ENCODE peak calls at places on chromosomes 7 and 10, in five cellular contexts. Q is aorta, P is body of pancreas, G is endodermal cell, B is left ventricle myocardium inferior. A is an unnamed sample. For H3K36me3, the result is how much of the 10 kb centered on the place peaks cover.

GRCh38 chr7:140998715-140999114 is 16.0 kb downstream of the MRPS33 start:
- DNase-seq in Q (no peak), P (no peak), G (no peak), B (no peak), A (no peak)

GRCh38 chr10:95445837-95446347 is 115.3 kb downstream of the SORBS1 start:
- DNase-seq in Q (peak), P (peak), G (peak), B (peak), A (no peak)

GRCh38 chr10:43653746-43654145 is 5.1 kb upstream of the ZNF32 start:
- DNase-seq in Q (no peak), P (no peak), G (no peak), B (no peak), A (no peak)

GRCh38 chr7:123608991-123609882 is 7.6 kb downstream of the ASB15 start:
- DNase-seq in Q (no peak), P (no peak), G (no peak), B (no peak), A (no peak)

GRCh38 chr10:56316603-56317002 is 44.5 kb downstream of the ZWINT start:
- DNase-seq in Q (no peak), P (no peak), G (no peak), B (no peak), A (no peak)

GRCh38 chr10:49109669-49110335 is 5.5 kb downstream of the VSTM4 start:
- DNase-seq in Q (peak), P (no peak), G (peak), B (peak), A (no peak)

GRCh38 chr10:43374194-43374593 is 2.8 kb downstream of the FXYD4 start:
- DNase-seq in Q (peak), P (no peak), G (no peak), B (no peak), A (no peak)

GRCh38 chr7:29807179-29807841 is 1.0 kb downstream of the WIPF3 start:
- DNase-seq in Q (no peak), P (peak), G (peak), B (peak), A (no peak)

GRCh38 chr10:73095479-73096021 is 1.1 kb downstream of the P4HA1 start:
- DNase-seq in Q (peak), P (peak), G (peak), B (peak), A (no peak)

GRCh38 chr7:108488902-108489538 is 32.8 kb upstream of the NRCAM start:
- DNase-seq in Q (no peak), P (no peak), G (no peak), B (no peak), A (no peak)

GRCh38 chr10:13499150-13499549 is 29.7 kb downstream of the BEND7 start:
- DNase-seq in Q (no peak), P (no peak), G (no peak), B (no peak), A (no peak)

GRCh38 chr7:155796381-155797261 is 15.6 kb downstream of the SHH start:
- DNase-seq in Q (peak), P (peak), G (peak), B (peak), A (peak)

GRCh38 chr10:31017534-31018361 is 13.9 kb downstream of the ZNF438 start:
- DNase-seq in Q (no peak), P (no peak), G (no peak), B (no peak), A (no peak)

GRCh38 chr7:144565586-144565985 is 162.1 kb upstream of the NOBOX start:
- DNase-seq in Q (no peak), P (no peak), G (no peak), B (no peak), A (no peak)

GRCh38 chr10:46096909-46097575 is 51.0 kb upstream of the MSMB start:
- DNase-seq in Q (no peak), P (no peak), G (no peak), B (no peak), A (no peak)

DNA sequence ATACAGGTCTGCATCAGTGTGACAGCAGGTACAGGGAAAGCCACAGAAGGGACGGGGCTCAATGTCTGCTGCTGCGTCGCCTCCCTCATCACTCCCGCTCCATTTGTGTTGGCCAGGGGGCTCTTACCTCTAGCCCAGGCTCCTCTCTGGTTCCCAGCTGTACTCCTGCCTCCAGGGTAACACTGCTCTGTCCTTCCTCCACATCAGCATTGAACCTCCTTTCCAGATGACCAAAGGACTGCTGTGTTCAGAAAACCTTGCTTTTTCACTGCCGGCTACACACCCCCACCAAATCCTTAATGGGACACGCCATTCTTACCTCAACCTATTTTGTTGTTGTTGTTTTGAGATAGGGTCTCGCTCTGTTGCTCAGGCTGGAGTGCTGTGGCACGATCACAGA is 2.1 kb upstream of the TMEM236 start:
- DNase-seq in Q (no peak), P (no peak), G (no peak), B (no peak), A (no peak)
- H3K36me3 ChIP-seq in Q (under half), P (under half), G (under half), B (under half), A (under half)

DNA sequence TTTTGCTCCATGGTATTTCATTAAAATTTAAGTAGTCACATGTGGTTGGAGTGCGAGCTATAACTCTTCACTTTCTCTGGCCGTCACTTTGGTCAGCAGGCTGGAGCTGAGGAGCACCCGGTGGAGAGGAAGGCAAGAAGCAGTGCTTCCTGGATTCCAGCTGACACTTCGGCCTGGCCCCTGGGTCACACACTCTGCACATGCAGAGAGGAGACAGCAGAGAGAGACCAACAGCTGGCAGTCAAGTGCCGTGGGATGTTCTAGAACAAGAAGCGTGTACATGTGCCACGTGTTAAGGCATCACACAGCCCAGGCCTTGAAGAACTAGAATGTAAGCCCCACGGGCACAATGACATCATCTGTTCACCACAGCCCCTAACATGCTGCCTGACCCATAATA is 30.1 kb downstream of the PSAP start:
- DNase-seq in Q (no peak), P (no peak), G (no peak), B (no peak), A (no peak)
- H3K36me3 ChIP-seq in Q (under half), P (half or more), G (half or more), B (half or more), A (under half)

GRCh38 chr7:102415685-102416225 is 17.6 kb upstream of the ORAI2 start:
- DNase-seq in Q (no peak), P (no peak), G (no peak), B (no peak), A (no peak)

GRCh38 chr7:102412548-102412947 is 16.4 kb downstream of the PRKRIP1 start:
- DNase-seq in Q (no peak), P (no peak), G (peak), B (peak), A (no peak)

GRCh38 chr7:102413071-102413470 is 16.9 kb downstream of the PRKRIP1 start:
- DNase-seq in Q (no peak), P (no peak), G (no peak), B (no peak), A (no peak)

GRCh38 chr7:102410918-102411317 is 14.8 kb downstream of the PRKRIP1 start:
- DNase-seq in Q (no peak), P (no peak), G (no peak), B (no peak), A (no peak)

DNA sequence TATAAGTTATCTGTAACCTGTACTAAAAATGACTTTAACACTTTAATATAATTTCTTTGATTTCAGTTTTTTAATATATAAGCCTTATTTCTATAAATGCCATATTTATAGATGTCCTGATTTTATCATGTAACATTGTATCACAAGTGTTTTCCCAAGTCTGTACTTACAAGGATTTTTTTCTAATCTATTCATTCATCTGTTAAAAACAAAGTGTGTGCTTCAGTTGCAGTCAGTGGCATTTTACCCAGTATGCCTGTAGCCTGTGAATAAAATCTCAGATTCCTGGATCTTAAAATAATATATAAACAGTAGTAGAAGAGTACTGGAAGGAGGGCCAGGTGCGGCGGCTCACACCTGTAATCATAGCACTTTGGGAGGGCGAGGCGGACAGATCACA is 17.4 kb downstream of the PRKRIP1 start:
- DNase-seq in Q (no peak), P (no peak), G (no peak), B (no peak), A (no peak)
- H3K36me3 ChIP-seq in Q (under half), P (under half), G (half or more), B (half or more), A (half or more)

GRCh38 chr7:148830897-148831692 is 53.0 kb downstream of the EZH2 start:
- DNase-seq in Q (no peak), P (no peak), G (no peak), B (no peak), A (no peak)
- H3K36me3 ChIP-seq in Q (under half), P (under half), G (under half), B (under half), A (under half)

GRCh38 chr10:67903581-67903980 is 19.1 kb downstream of the SIRT1 start:
- DNase-seq in Q (no peak), P (no peak), G (no peak), B (no peak), A (no peak)
- H3K36me3 ChIP-seq in Q (under half), P (under half), G (half or more), B (half or more), A (half or more)

DNA sequence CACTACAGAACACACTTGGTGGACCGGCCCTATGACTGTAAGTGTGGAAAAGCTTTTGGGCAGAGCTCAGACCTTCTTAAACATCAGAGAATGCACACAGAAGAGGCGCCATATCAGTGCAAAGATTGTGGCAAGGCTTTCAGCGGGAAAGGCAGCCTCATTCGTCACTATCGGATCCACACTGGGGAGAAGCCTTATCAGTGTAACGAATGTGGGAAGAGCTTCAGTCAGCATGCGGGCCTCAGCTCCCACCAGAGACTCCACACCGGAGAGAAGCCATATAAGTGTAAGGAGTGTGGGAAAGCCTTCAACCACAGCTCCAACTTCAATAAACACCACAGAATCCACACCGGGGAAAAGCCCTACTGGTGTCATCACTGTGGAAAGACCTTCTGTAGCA is 14.6 kb downstream of the ZSCAN21 start:
- DNase-seq in Q (no peak), P (no peak), G (no peak), B (no peak), A (no peak)
- H3K36me3 ChIP-seq in Q (under half), P (under half), G (half or more), B (half or more), A (half or more)

GRCh38 chr10:94281654-94282053 is 81.1 kb downstream of the NOC3L start:
- DNase-seq in Q (no peak), P (no peak), G (no peak), B (no peak), A (no peak)

GRCh38 chr10:94277450-94277849 is 85.3 kb downstream of the NOC3L start:
- DNase-seq in Q (no peak), P (peak), G (no peak), B (no peak), A (no peak)

GRCh38 chr10:94276140-94276539 is 86.6 kb downstream of the NOC3L start:
- DNase-seq in Q (no peak), P (no peak), G (no peak), B (no peak), A (no peak)

GRCh38 chr10:94282369-94282768 is 80.4 kb downstream of the NOC3L start:
- DNase-seq in Q (no peak), P (no peak), G (no peak), B (no peak), A (no peak)

GRCh38 chr10:94279835-94280709 is 82.7 kb downstream of the NOC3L start:
- DNase-seq in Q (peak), P (peak), G (peak), B (peak), A (no peak)
- H3K36me3 ChIP-seq in Q (under half), P (under half), G (half or more), B (under half), A (under half)

A was measured in left lung.